ENCODE peak calls at places on chromosome X, in five cellular contexts. C, V, T, A and O are unnamed samples.

GRCh38 chrX:74382613-74383012 is 38.7 kb upstream of the SLC16A2 start:
- DNase-seq in T (peak), V (peak), A (peak), C (peak), O (peak)

GRCh38 chrX:38578152-38578551 is 16.8 kb downstream of the TSPAN7 start:
- DNase-seq in A (no peak), V (no peak), C (no peak), T (no peak), O (no peak)

GRCh38 chrX:107677909-107678308 is 49.6 kb downstream of the PRPS1 start:
- DNase-seq in A (no peak), C (no peak), T (no peak), V (no peak), O (no peak)

GRCh38 chrX:154720067-154720466 is 30.8 kb downstream of the GAB3 start:
- DNase-seq in T (no peak), A (no peak), V (no peak), C (no peak), O (no peak)

GRCh38 chrX:42832764-42833549 is 55.0 kb upstream of the PPP1R2C start:
- DNase-seq in V (no peak), C (no peak), A (no peak), T (no peak), O (no peak)

GRCh38 chrX:125713633-125714032 is 394.0 kb downstream of the TEX13C start:
- DNase-seq in T (no peak), A (no peak), V (no peak), C (no peak), O (no peak)

GRCh38 chrX:123088331-123088730 is 95.7 kb upstream of the GRIA3 start:
- DNase-seq in V (no peak), C (no peak), A (no peak), T (no peak), O (no peak)

GRCh38 chrX:13750204-13750603 is 15.7 kb downstream of the OFD1 start:
- DNase-seq in C (no peak), A (no peak), V (no peak), T (no peak), O (no peak)

GRCh38 chrX:129747533-129747932 is 8.8 kb downstream of the XPNPEP2 start:
- DNase-seq in A (no peak), T (no peak), C (no peak), V (no peak), O (no peak)

GRCh38 chrX:69163936-69164741 is 1.1 kb downstream of the PJA1 start:
- DNase-seq in V (peak), A (peak), T (peak), C (no peak), O (peak)

GRCh38 chrX:23901805-23902204 is 5.9 kb downstream of the APOO start:
- DNase-seq in A (peak), C (peak), V (no peak), T (no peak), O (peak)

GRCh38 chrX:101488796-101489195 is 3.5 kb downstream of the ARMCX4 start:
- DNase-seq in V (no peak), C (no peak), A (no peak), T (no peak), O (no peak)

GRCh38 chrX:116379854-116380253 is 56.6 kb upstream of the SLC6A14 start:
- DNase-seq in T (no peak), V (no peak), C (no peak), A (no peak), O (no peak)

GRCh38 chrX:115912372-115912897 is 258.1 kb upstream of the AGTR2 start:
- DNase-seq in V (no peak), C (no peak), A (peak), T (no peak), O (no peak)

GRCh38 chrX:78092296-78092695 is 11.8 kb upstream of the PGK1 start:
- DNase-seq in A (peak), V (no peak), C (no peak), T (no peak), O (no peak)

GRCh38 chrX:3638280-3638873 is 75.1 kb downstream of the PRKX start:
- DNase-seq in A (no peak), V (peak), T (peak), C (no peak), O (peak)

GRCh38 chrX:70504772-70505450 is 60.3 kb downstream of the DLG3 start:
- DNase-seq in C (no peak), T (no peak), A (no peak), V (no peak), O (no peak)

GRCh38 chrX:32010157-32010656 is 938.4 kb upstream of the FTHL17 start:
- DNase-seq in C (no peak), A (no peak), T (no peak), V (no peak), O (no peak)

GRCh38 chrX:132940727-132941162 is 17.7 kb downstream of the HS6ST2 start:
- DNase-seq in V (no peak), A (no peak), C (no peak), T (no peak), O (no peak)

GRCh38 chrX:138756234-138756633 is 44.7 kb upstream of the FGF13 start:
- DNase-seq in V (no peak), A (no peak), T (no peak), C (no peak), O (no peak)

GRCh38 chrX:154918060-154918483 is 31.9 kb downstream of the F8A1 start:
- DNase-seq in V (peak), A (peak), C (peak), T (no peak), O (peak)

GRCh38 chrX:152958047-152958446 is 35.9 kb downstream of the PNMA5 start:
- DNase-seq in C (no peak), T (no peak), A (no peak), V (no peak), O (no peak)

GRCh38 chrX:115017455-115017854 is at the start of gene IL13RA2:
- DNase-seq in C (no peak), V (no peak), A (no peak), T (no peak), O (no peak)

GRCh38 chrX:141176586-141177451 is at the start of gene LDOC1:
- DNase-seq in C (peak), V (peak), T (peak), A (peak), O (peak)

GRCh38 chrX:3728454-3728853 is 15.0 kb upstream of the PRKX start:
- DNase-seq in A (no peak), V (no peak), C (no peak), T (no peak), O (no peak)

GRCh38 chrX:103849558-103849957 is 17.5 kb upstream of the RAB9B start:
- DNase-seq in T (no peak), V (no peak), A (no peak), C (no peak), O (no peak)

GRCh38 chrX:129791336-129791735 is 11.6 kb downstream of the SASH3 start:
- DNase-seq in C (no peak), V (no peak), A (no peak), T (no peak), O (no peak)

GRCh38 chrX:14865201-14865600 is 7.7 kb downstream of the FANCB start:
- DNase-seq in T (no peak), C (no peak), V (no peak), A (no peak), O (no peak)